ENCODE peak calls at places on chromosome 9, in six cellular contexts. T is endothelial cell, J is GM10248, I is RWPE1, M is A549, H is Calu3. Y is an unnamed sample.

GRCh38 chr9:27112235-27112634 is 3.2 kb downstream of the TEK start:
- DNase-seq in T (no peak), J (no peak), I (no peak), M (no peak), H (no peak), Y (no peak)

GRCh38 chr9:109963079-109963478 is 183.1 kb downstream of the PALM2AKAP2 start:
- DNase-seq in T (no peak), J (no peak), I (no peak), M (no peak), H (no peak), Y (no peak)

GRCh38 chr9:75378036-75378435 is 289.7 kb downstream of the OSTF1 start:
- DNase-seq in T (no peak), J (no peak), I (no peak), M (no peak), H (no peak), Y (no peak)

GRCh38 chr9:2741441-2742158 is 24.3 kb downstream of the KCNV2 start:
- DNase-seq in T (no peak), J (no peak), I (no peak), M (no peak), H (no peak), Y (no peak)

GRCh38 chr9:75001719-75002421 is 26.2 kb downstream of the CARNMT1 start:
- DNase-seq in T (peak), J (peak), I (peak), M (peak), H (peak), Y (no peak)

GRCh38 chr9:128899566-128900322 is 17.8 kb downstream of the LRRC8A start:
- DNase-seq in T (no peak), J (peak), I (peak), M (no peak), H (no peak), Y (no peak)

GRCh38 chr9:2620876-2621677 is 510 bp upstream of the VLDLR start:
- DNase-seq in T (peak), J (no peak), I (peak), M (peak), H (peak), Y (peak)

GRCh38 chr9:78210841-78211301 is 25.0 kb upstream of the CEP78 start:
- DNase-seq in T (no peak), J (peak), I (no peak), M (no peak), H (no peak), Y (no peak)

GRCh38 chr9:14209399-14209990 is 104.4 kb downstream of the NFIB start:
- DNase-seq in T (no peak), J (no peak), I (no peak), M (no peak), H (no peak), Y (no peak)

GRCh38 chr9:108756746-108757490 is 98.9 kb downstream of the ACTL7B start:
- DNase-seq in T (no peak), J (no peak), I (peak), M (peak), H (no peak), Y (no peak)

GRCh38 chr9:127562841-127563523 is 49.1 kb upstream of the STXBP1 start:
- DNase-seq in T (no peak), J (no peak), I (no peak), M (peak), H (peak), Y (no peak)

GRCh38 chr9:35798658-35799366 is 7.4 kb downstream of the NPR2 start:
- DNase-seq in T (no peak), J (no peak), I (peak), M (no peak), H (no peak), Y (no peak)

GRCh38 chr9:106859957-106860715 is 2.8 kb upstream of the ZNF462 start:
- DNase-seq in T (peak), J (no peak), I (peak), M (peak), H (peak), Y (peak)

GRCh38 chr9:18857769-18858168 is 175.2 kb downstream of the SAXO1 start:
- DNase-seq in T (no peak), J (no peak), I (no peak), M (no peak), H (no peak), Y (no peak)

DNA sequence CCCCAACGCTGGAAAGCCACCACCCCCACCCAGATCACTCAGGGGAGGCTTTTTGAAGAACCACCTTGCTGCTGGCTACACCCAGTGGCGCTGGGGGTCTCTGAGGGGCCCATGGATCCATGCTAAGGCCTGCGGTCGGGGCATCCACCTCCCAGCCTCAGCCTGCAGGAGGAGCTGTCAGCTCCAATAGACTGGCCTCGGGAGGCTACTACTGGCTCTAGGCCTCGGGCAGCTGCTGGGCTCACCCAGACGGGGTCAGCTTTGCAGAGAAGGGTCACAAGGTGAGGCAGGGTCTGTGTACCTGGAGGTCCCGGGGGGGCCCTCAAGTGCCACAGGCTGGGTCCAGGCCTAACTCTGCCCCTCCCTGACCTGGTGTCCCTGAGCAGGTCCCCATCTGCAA is 193.7 kb downstream of the OLFM1 start:
- DNase-seq in T (peak), J (no peak), I (no peak), M (no peak), H (no peak), Y (peak)
- TF ChIP-seq CTCF in T (no peak), J (no peak), I (no peak), M (no peak), H (no peak), Y (no peak)

GRCh38 chr9:79980440-79980839 is 408.7 kb downstream of the TLE4 start:
- DNase-seq in T (no peak), J (no peak), I (no peak), M (no peak), H (no peak), Y (no peak)
- TF ChIP-seq CTCF in T (no peak), J (no peak), I (no peak), M (no peak), H (no peak), Y (no peak)

GRCh38 chr9:134364391-134365114 is 38.3 kb downstream of the RXRA start:
- DNase-seq in T (no peak), J (no peak), I (no peak), M (no peak), H (no peak), Y (no peak)
- TF ChIP-seq CTCF in T (no peak), J (peak), I (peak), M (no peak), H (no peak), Y (no peak)

GRCh38 chr9:96020300-96020821 is 144.9 kb downstream of the ERCC6L2 start:
- DNase-seq in T (no peak), J (no peak), I (no peak), M (no peak), H (no peak), Y (no peak)

GRCh38 chr9:96015876-96016686 is 140.6 kb downstream of the ERCC6L2 start:
- DNase-seq in T (no peak), J (peak), I (no peak), M (no peak), H (no peak), Y (no peak)

GRCh38 chr9:96021616-96022444 is 146.3 kb downstream of the ERCC6L2 start:
- DNase-seq in T (peak), J (peak), I (no peak), M (no peak), H (no peak), Y (no peak)

GRCh38 chr9:96022445-96023031 is 147.0 kb downstream of the ERCC6L2 start:
- DNase-seq in T (peak), J (peak), I (no peak), M (no peak), H (no peak), Y (peak)

GRCh38 chr9:96020822-96021615 is 145.5 kb downstream of the ERCC6L2 start:
- DNase-seq in T (peak), J (peak), I (peak), M (no peak), H (peak), Y (peak)
- TF ChIP-seq CTCF in T (no peak), J (no peak), I (no peak), M (no peak), H (no peak), Y (no peak)

DNA sequence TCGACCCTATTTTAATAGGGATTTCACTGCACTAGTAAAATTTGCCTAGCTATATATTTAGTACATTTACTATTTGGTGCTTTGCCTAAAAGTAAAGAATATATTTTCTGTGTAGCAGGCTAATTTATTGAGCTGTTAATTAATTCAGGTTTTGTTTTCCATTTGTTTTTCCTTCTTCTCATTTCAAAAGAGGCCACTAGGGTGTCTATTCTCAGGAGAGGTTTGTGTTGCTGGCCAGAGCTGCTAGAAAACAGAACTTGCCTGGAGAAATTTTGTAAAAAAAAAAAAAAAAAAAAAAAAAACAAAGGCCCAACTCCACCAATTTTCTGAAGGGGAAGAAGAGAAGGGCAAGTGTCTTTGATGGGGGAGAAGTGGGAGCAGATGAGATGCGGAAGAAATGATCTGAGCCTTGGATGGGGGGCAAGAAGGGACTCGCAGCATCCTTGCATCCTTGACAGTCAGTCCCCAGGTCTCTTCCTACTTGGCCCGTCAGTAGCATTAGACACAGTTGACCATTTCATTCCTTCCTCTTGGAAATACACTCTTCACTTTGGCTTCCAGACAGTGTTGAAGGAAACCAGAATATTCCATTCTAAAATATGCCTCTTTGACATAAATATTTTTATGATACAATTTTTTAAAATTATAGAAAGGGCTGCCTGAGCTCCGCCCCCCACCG is 318.5 kb downstream of the TRPM3 start:
- DNase-seq in T (no peak), J (no peak), I (no peak), M (no peak), H (no peak), Y (no peak)
- TF ChIP-seq CTCF in T (no peak), J (no peak), I (no peak), M (no peak), H (no peak), Y (no peak)

GRCh38 chr9:6910032-6910431 is 152.3 kb downstream of the KDM4C start:
- DNase-seq in T (no peak), J (peak), I (no peak), M (peak), H (no peak), Y (no peak)
- TF ChIP-seq CTCF in T (peak), J (peak), I (peak), M (peak), H (no peak), Y (peak)

DNA sequence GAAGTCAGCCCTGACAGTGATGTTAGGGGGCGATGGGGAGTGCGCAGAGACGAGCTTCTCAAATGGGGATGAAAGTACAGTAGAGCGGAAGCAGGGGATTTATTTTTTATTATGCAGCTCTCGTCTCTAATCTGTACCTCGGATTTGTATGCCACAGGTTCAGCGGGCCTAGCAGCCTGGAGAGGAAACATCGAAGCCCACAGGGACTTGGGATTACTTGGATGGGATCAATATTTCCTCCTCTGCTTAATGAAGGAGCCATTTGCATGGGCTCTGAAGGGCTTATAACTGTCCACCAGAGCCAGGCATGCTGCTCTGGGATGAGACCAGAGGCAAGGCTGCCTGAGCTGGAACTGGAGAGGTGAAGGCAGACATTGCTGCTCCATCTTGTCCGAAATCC is 133.5 kb upstream of the RAPGEF1 start:
- DNase-seq in T (no peak), J (no peak), I (no peak), M (no peak), H (no peak), Y (no peak)
- TF ChIP-seq CTCF in T (no peak), J (no peak), I (no peak), M (no peak), H (no peak), Y (no peak)

GRCh38 chr9:85940832-85941616 is at the start of gene NAA35:
- DNase-seq in T (peak), J (peak), I (peak), M (peak), H (peak), Y (peak)
- TF ChIP-seq CTCF in T (no peak), J (no peak), I (no peak), M (no peak), H (no peak), Y (no peak)

Y was measured in WTC11.